ENCODE peak calls at places on chromosome 17, in ten cellular contexts. F is amniotic stem cell, B is SW 1271, W is putamen, Z is GM13976, K is NCI-H1092 treated with DMSO at 0.1 percent for 48 hours, O is sciatic nerve, Q is neural crest cell, T is Daoy, I is dorsolateral prefrontal cortex. U is an unnamed sample.

GRCh38 chr17:29042679-29043538 is at the start of gene PIPOX:
- DNase-seq in F (no peak), B (no peak), W (peak), Z (peak), K (peak), O (peak), Q (no peak), T (peak), I (peak), U (no peak)

GRCh38 chr17:65360961-65361552 is 200.4 kb downstream of the AXIN2 start:
- DNase-seq in F (no peak), B (no peak), W (no peak), Z (no peak), K (no peak), O (no peak), Q (no peak), T (no peak), I (no peak), U (no peak)

GRCh38 chr17:21674242-21674731 is 18.0 kb upstream of the KCNJ18 start:
- DNase-seq in F (no peak), B (no peak), W (no peak), Z (no peak), K (no peak), O (peak), Q (no peak), T (peak), I (no peak), U (no peak)

GRCh38 chr17:61420745-61421398 is 21.2 kb downstream of the TBX2 start:
- DNase-seq in F (no peak), B (no peak), W (no peak), Z (no peak), K (no peak), O (no peak), Q (no peak), T (no peak), I (no peak), U (no peak)

GRCh38 chr17:27446569-27447301 is 9.5 kb upstream of the KSR1 start:
- DNase-seq in F (peak), B (no peak), W (no peak), Z (no peak), K (no peak), O (no peak), Q (no peak), T (peak), I (no peak), U (no peak)

GRCh38 chr17:73599599-73599998 is 44.6 kb downstream of the SDK2 start:
- DNase-seq in F (no peak), B (no peak), W (no peak), Z (no peak), K (no peak), O (no peak), Q (no peak), T (no peak), I (no peak), U (no peak)

GRCh38 chr17:39132192-39132600 is 19.2 kb downstream of the PLXDC1 start:
- DNase-seq in F (peak), B (no peak), W (no peak), Z (no peak), K (no peak), O (no peak), Q (no peak), T (peak), I (no peak), U (no peak)

GRCh38 chr17:36525113-36525512 is 9.6 kb downstream of the MYO19 start:
- DNase-seq in F (no peak), B (no peak), W (no peak), Z (no peak), K (no peak), O (no peak), Q (no peak), T (no peak), I (no peak), U (no peak)

GRCh38 chr17:68087851-68088250 is 52.3 kb downstream of the KPNA2 start:
- DNase-seq in F (no peak), B (no peak), W (no peak), Z (no peak), K (no peak), O (no peak), Q (no peak), T (no peak), I (no peak), U (no peak)

GRCh38 chr17:45050680-45051059 is 762 bp downstream of the DCAKD start:
- DNase-seq in F (no peak), B (no peak), W (no peak), Z (peak), K (peak), O (no peak), Q (no peak), T (peak), I (no peak), U (no peak)

GRCh38 chr17:40178021-40178601 is 841 bp downstream of the RAPGEFL1 start:
- DNase-seq in F (no peak), B (no peak), W (no peak), Z (no peak), K (no peak), O (no peak), Q (no peak), T (no peak), I (no peak), U (no peak)

GRCh38 chr17:13518271-13519000 is 83.3 kb downstream of the HS3ST3A1 start:
- DNase-seq in F (no peak), B (no peak), W (no peak), Z (no peak), K (no peak), O (no peak), Q (no peak), T (no peak), I (no peak), U (no peak)

GRCh38 chr17:67353929-67354557 is 12.3 kb downstream of the PSMD12 start:
- DNase-seq in F (no peak), B (no peak), W (no peak), Z (no peak), K (no peak), O (no peak), Q (no peak), T (no peak), I (no peak), U (no peak)

GRCh38 chr17:1545618-1546017 is 17.0 kb downstream of the PITPNA start:
- DNase-seq in F (no peak), B (no peak), W (no peak), Z (no peak), K (no peak), O (no peak), Q (no peak), T (no peak), I (no peak), U (no peak)

GRCh38 chr17:16886655-16887322 is 85.1 kb downstream of the TNFRSF13B start:
- DNase-seq in F (no peak), B (no peak), W (no peak), Z (no peak), K (no peak), O (no peak), Q (no peak), T (no peak), I (no peak), U (no peak)

GRCh38 chr17:5788266-5788900 is 204.1 kb upstream of the NLRP1 start:
- DNase-seq in F (peak), B (no peak), W (no peak), Z (no peak), K (no peak), O (no peak), Q (no peak), T (peak), I (no peak), U (no peak)

GRCh38 chr17:56297142-56297541 is 143.9 kb downstream of the ANKFN1 start:
- DNase-seq in F (no peak), B (no peak), W (no peak), Z (no peak), K (no peak), O (no peak), Q (no peak), T (peak), I (no peak), U (peak)

GRCh38 chr17:76687278-76688164 is 23.2 kb downstream of the MXRA7 start:
- DNase-seq in F (no peak), B (no peak), W (no peak), Z (no peak), K (no peak), O (no peak), Q (no peak), T (no peak), I (no peak), U (no peak)

GRCh38 chr17:76623271-76624146 is 20.0 kb downstream of the ST6GALNAC1 start:
- DNase-seq in F (no peak), B (peak), W (peak), Z (peak), K (peak), O (peak), Q (peak), T (peak), I (peak), U (peak)

GRCh38 chr17:4573682-4574081 is 10.6 kb upstream of the SMTNL2 start:
- DNase-seq in F (no peak), B (no peak), W (no peak), Z (peak), K (no peak), O (no peak), Q (no peak), T (peak), I (no peak), U (no peak)

GRCh38 chr17:58785097-58785496 is 29.4 kb downstream of the PPM1E start:
- DNase-seq in F (no peak), B (no peak), W (no peak), Z (no peak), K (no peak), O (no peak), Q (no peak), T (no peak), I (no peak), U (no peak)

GRCh38 chr17:59756236-59756818 is 48.9 kb downstream of the VMP1 start:
- DNase-seq in F (no peak), B (peak), W (no peak), Z (no peak), K (no peak), O (no peak), Q (no peak), T (peak), I (no peak), U (no peak)

GRCh38 chr17:79018045-79018695 is 5.8 kb upstream of the C1QTNF1 start:
- DNase-seq in F (no peak), B (no peak), W (no peak), Z (no peak), K (no peak), O (peak), Q (no peak), T (no peak), I (no peak), U (no peak)

GRCh38 chr17:16954541-16954940 is 17.4 kb downstream of the TNFRSF13B start:
- DNase-seq in F (no peak), B (no peak), W (no peak), Z (no peak), K (no peak), O (no peak), Q (no peak), T (no peak), I (peak), U (no peak)

GRCh38 chr17:34252138-34252889 is 2.8 kb upstream of the CCL2 start:
- DNase-seq in F (peak), B (peak), W (peak), Z (peak), K (no peak), O (peak), Q (no peak), T (peak), I (peak), U (no peak)

GRCh38 chr17:80055597-80055996 is 19.2 kb downstream of the CCDC40 start:
- DNase-seq in F (no peak), B (no peak), W (no peak), Z (no peak), K (no peak), O (no peak), Q (no peak), T (no peak), I (no peak), U (no peak)

GRCh38 chr17:2388705-2389099 is 12.2 kb downstream of the MNT start:
- DNase-seq in F (no peak), B (no peak), W (no peak), Z (no peak), K (no peak), O (no peak), Q (no peak), T (no peak), I (no peak), U (no peak)

GRCh38 chr17:54795046-54795445 is 105.6 kb upstream of the TOM1L1 start:
- DNase-seq in F (no peak), B (no peak), W (no peak), Z (no peak), K (no peak), O (no peak), Q (no peak), T (no peak), I (no peak), U (no peak)

GRCh38 chr17:47663997-47664941 is 14.6 kb downstream of the KPNB1 start:
- DNase-seq in F (no peak), B (peak), W (peak), Z (peak), K (peak), O (no peak), Q (peak), T (peak), I (peak), U (peak)

GRCh38 chr17:28812980-28813377 is 29.6 kb downstream of the FAM222B start:
- DNase-seq in F (no peak), B (no peak), W (no peak), Z (no peak), K (no peak), O (no peak), Q (no peak), T (no peak), I (no peak), U (no peak)

GRCh38 chr17:64230551-64231408 is 32.3 kb downstream of the TEX2 start:
- DNase-seq in F (peak), B (peak), W (no peak), Z (no peak), K (no peak), O (no peak), Q (no peak), T (peak), I (no peak), U (no peak)

GRCh38 chr17:76561799-76562268 is 22.0 kb downstream of the PRCD start:
- DNase-seq in F (no peak), B (no peak), W (no peak), Z (no peak), K (no peak), O (no peak), Q (no peak), T (peak), I (no peak), U (no peak)

GRCh38 chr17:48954300-48954755 is 9.7 kb upstream of the SNF8 start:
- DNase-seq in F (no peak), B (peak), W (no peak), Z (peak), K (no peak), O (no peak), Q (no peak), T (peak), I (no peak), U (no peak)

GRCh38 chr17:79986441-79987186 is 49.1 kb downstream of the TBC1D16 start:
- DNase-seq in F (no peak), B (no peak), W (no peak), Z (no peak), K (no peak), O (no peak), Q (no peak), T (no peak), I (no peak), U (no peak)

GRCh38 chr17:48576479-48577309 is 1.5 kb downstream of the HOXB4 start:
- DNase-seq in F (no peak), B (no peak), W (no peak), Z (no peak), K (no peak), O (no peak), Q (no peak), T (peak), I (no peak), U (no peak)

GRCh38 chr17:14464741-14465140 is 163.9 kb downstream of the HS3ST3B1 start:
- DNase-seq in F (no peak), B (no peak), W (no peak), Z (no peak), K (no peak), O (no peak), Q (no peak), T (peak), I (no peak), U (no peak)